ENCODE peak calls at places on chromosomes 12 and 14, in six cellular contexts. One of them, this sample, is unnamed.

GRCh38 chr14:30756594-30756993 is 117.8 kb upstream of the COCH start:
- DNase-seq in transverse colon: no peak
- DNase-seq in dorsolateral prefrontal cortex: no peak
- DNase-seq in skeletal muscle cell: no peak
- DNase-seq in CD8-positive, alpha-beta T cell: no peak
- DNase-seq in aorta: no peak
- DNase-seq in this sample: no peak

GRCh38 chr12:124231980-124232653 is 62.8 kb upstream of the RFLNA start:
- DNase-seq in aorta: no peak
- DNase-seq in transverse colon: peak
- DNase-seq in skeletal muscle cell: no peak
- DNase-seq in dorsolateral prefrontal cortex: no peak
- DNase-seq in CD8-positive, alpha-beta T cell: no peak
- DNase-seq in this sample: no peak

GRCh38 chr14:95993768-95994592 is 45.2 kb upstream of the C14orf132 start:
- DNase-seq in transverse colon: no peak
- DNase-seq in skeletal muscle cell: peak
- DNase-seq in CD8-positive, alpha-beta T cell: no peak
- DNase-seq in aorta: no peak
- DNase-seq in dorsolateral prefrontal cortex: no peak
- DNase-seq in this sample: no peak

GRCh38 chr14:40367717-40368116 is 935.5 kb upstream of the FBXO33 start:
- DNase-seq in transverse colon: no peak
- DNase-seq in dorsolateral prefrontal cortex: no peak
- DNase-seq in CD8-positive, alpha-beta T cell: no peak
- DNase-seq in skeletal muscle cell: no peak
- DNase-seq in aorta: no peak
- DNase-seq in this sample: no peak

GRCh38 chr14:92464716-92465115 is 48.9 kb upstream of the RIN3 start:
- DNase-seq in skeletal muscle cell: no peak
- DNase-seq in aorta: peak
- DNase-seq in dorsolateral prefrontal cortex: no peak
- DNase-seq in transverse colon: no peak
- DNase-seq in CD8-positive, alpha-beta T cell: no peak
- DNase-seq in this sample: no peak

GRCh38 chr14:68598621-68599447 is 194.0 kb downstream of the ZFP36L1 start:
- DNase-seq in aorta: peak
- DNase-seq in CD8-positive, alpha-beta T cell: no peak
- DNase-seq in transverse colon: peak
- DNase-seq in skeletal muscle cell: peak
- DNase-seq in dorsolateral prefrontal cortex: no peak
- DNase-seq in this sample: peak

GRCh38 chr14:63972323-63972932 is 119.6 kb downstream of the SYNE2 start:
- DNase-seq in aorta: no peak
- DNase-seq in dorsolateral prefrontal cortex: no peak
- DNase-seq in CD8-positive, alpha-beta T cell: no peak
- DNase-seq in skeletal muscle cell: no peak
- DNase-seq in transverse colon: no peak
- DNase-seq in this sample: no peak

GRCh38 chr14:102925646-102926045 is 3.2 kb downstream of the AMN start:
- DNase-seq in dorsolateral prefrontal cortex: no peak
- DNase-seq in CD8-positive, alpha-beta T cell: no peak
- DNase-seq in skeletal muscle cell: no peak
- DNase-seq in aorta: no peak
- DNase-seq in transverse colon: no peak
- DNase-seq in this sample: no peak

GRCh38 chr14:69629225-69630127 is 18.1 kb downstream of the SUSD6 start:
- DNase-seq in CD8-positive, alpha-beta T cell: no peak
- DNase-seq in aorta: no peak
- DNase-seq in skeletal muscle cell: no peak
- DNase-seq in transverse colon: no peak
- DNase-seq in dorsolateral prefrontal cortex: no peak
- DNase-seq in this sample: no peak

GRCh38 chr14:55585854-55586253 is 5.8 kb downstream of the KTN1 start:
- DNase-seq in transverse colon: no peak
- DNase-seq in aorta: no peak
- DNase-seq in skeletal muscle cell: no peak
- DNase-seq in CD8-positive, alpha-beta T cell: no peak
- DNase-seq in dorsolateral prefrontal cortex: no peak
- DNase-seq in this sample: no peak

GRCh38 chr12:118259079-118259478 is 113.6 kb downstream of the TAOK3 start:
- DNase-seq in CD8-positive, alpha-beta T cell: no peak
- DNase-seq in dorsolateral prefrontal cortex: no peak
- DNase-seq in transverse colon: no peak
- DNase-seq in skeletal muscle cell: no peak
- DNase-seq in aorta: no peak
- DNase-seq in this sample: no peak

GRCh38 chr14:105945891-105946290 is 419.5 kb downstream of the TMEM121 start:
- DNase-seq in CD8-positive, alpha-beta T cell: no peak
- DNase-seq in dorsolateral prefrontal cortex: no peak
- DNase-seq in aorta: no peak
- DNase-seq in skeletal muscle cell: no peak
- DNase-seq in transverse colon: no peak
- DNase-seq in this sample: no peak

GRCh38 chr14:99755629-99756603 is 37.3 kb upstream of the EML1 start:
- DNase-seq in aorta: peak
- DNase-seq in transverse colon: peak
- DNase-seq in dorsolateral prefrontal cortex: peak
- DNase-seq in CD8-positive, alpha-beta T cell: no peak
- DNase-seq in skeletal muscle cell: peak
- DNase-seq in this sample: peak

DNA sequence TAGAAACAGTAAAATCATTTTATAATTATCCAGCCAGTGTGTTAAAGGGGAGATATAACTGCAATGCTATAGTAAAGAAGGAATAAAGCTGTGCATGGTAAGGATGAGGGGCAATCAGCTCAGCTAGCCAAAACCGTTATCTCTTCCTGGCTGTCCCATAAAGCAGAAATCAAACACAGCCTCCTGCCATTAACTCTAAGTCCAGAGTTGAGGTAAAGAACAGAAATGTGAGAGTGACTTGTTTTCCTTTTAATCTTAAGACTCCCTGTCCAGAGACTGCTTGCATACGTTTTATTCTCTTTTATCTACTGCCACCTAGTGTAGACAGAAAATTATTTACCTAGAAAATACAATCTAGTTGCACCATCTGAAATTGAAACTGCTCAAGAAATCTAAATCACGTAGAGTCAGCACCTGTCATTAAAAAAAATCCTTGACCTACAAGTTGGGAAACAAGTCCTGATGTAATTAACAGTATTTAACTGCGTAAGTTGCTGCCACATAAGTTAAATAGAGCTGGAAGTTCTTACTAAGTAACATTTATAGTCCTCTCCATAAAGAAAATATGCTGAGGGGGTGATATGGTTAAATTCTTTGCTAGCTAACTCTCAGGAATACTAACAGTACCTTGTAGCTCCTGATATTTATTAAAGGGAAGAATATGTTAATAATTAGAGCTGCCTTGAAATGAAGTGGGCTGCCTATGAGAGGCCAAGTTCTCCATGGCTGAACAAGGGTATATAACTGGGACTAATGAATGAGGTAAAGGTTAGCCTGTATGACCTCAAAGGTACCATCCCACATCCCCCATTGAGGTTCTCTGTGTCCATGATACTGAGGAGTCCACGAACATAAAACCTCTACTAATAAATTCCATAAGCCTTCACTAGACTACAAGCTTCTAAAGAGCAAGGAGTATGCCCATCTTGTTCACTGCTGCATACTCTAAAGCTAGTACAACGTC is 62.7 kb downstream of the GALNT4 start:
- DNase-seq in transverse colon: no peak
- DNase-seq in dorsolateral prefrontal cortex: no peak
- DNase-seq in CD8-positive, alpha-beta T cell: no peak
- DNase-seq in aorta: no peak
- DNase-seq in skeletal muscle cell: no peak
- DNase-seq in this sample: no peak
- H3K4me3 ChIP-seq in transverse colon: no peak
- H3K4me3 ChIP-seq in dorsolateral prefrontal cortex: peak
- H3K4me3 ChIP-seq in CD8-positive, alpha-beta T cell: no peak
- H3K4me3 ChIP-seq in aorta: no peak
- H3K4me3 ChIP-seq in skeletal muscle cell: no peak
- H3K4me3 ChIP-seq in this sample: no peak

GRCh38 chr12:66164349-66164821 is 5.4 kb downstream of the TMBIM4 start:
- DNase-seq in CD8-positive, alpha-beta T cell: no peak
- DNase-seq in aorta: no peak
- DNase-seq in skeletal muscle cell: peak
- DNase-seq in dorsolateral prefrontal cortex: no peak
- DNase-seq in transverse colon: no peak
- DNase-seq in this sample: no peak
- H3K4me3 ChIP-seq in CD8-positive, alpha-beta T cell: no peak
- H3K4me3 ChIP-seq in aorta: no peak
- H3K4me3 ChIP-seq in skeletal muscle cell: no peak
- H3K4me3 ChIP-seq in dorsolateral prefrontal cortex: no peak
- H3K4me3 ChIP-seq in transverse colon: no peak
- H3K4me3 ChIP-seq in this sample: no peak

DNA sequence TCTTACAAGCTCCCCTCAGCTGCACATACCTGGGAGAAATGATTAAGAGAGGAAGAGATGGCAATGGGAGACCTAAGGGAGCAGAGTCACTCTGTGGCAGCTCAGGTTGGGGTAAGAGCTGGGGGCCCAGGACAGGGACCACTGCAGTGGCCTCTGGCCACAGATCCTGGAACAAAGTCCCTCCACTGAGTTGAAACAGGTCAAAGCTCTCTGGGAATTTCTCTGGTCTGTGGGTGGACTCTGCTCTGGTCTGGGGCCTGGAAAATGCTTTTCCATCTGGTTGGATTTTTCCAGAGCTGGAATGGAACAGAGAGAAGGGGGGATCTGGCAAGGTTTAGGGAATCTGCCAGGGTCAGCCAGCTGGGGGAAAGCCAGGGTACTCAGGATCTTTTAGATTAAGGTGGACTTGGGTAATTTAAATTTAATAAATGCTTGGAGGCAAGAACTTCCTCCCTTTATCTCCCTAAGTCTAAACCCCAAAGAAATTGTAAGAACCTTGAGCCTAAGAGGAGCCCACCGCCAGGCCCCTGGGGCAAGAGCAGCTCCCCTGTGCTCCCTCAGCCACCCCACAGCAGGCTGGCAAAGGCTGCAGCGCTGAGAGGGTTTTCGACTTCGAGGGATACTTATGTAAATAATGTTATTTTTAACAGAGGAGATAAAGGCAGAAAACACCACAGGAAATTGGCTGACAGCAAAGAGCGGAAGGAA is 3.7 kb downstream of the HOXC10 start:
- DNase-seq in dorsolateral prefrontal cortex: no peak
- DNase-seq in CD8-positive, alpha-beta T cell: no peak
- DNase-seq in aorta: no peak
- DNase-seq in transverse colon: no peak
- DNase-seq in skeletal muscle cell: no peak
- DNase-seq in this sample: no peak
- H3K4me3 ChIP-seq in dorsolateral prefrontal cortex: no peak
- H3K4me3 ChIP-seq in CD8-positive, alpha-beta T cell: no peak
- H3K4me3 ChIP-seq in aorta: no peak
- H3K4me3 ChIP-seq in transverse colon: no peak
- H3K4me3 ChIP-seq in skeletal muscle cell: peak
- H3K4me3 ChIP-seq in this sample: no peak

DNA sequence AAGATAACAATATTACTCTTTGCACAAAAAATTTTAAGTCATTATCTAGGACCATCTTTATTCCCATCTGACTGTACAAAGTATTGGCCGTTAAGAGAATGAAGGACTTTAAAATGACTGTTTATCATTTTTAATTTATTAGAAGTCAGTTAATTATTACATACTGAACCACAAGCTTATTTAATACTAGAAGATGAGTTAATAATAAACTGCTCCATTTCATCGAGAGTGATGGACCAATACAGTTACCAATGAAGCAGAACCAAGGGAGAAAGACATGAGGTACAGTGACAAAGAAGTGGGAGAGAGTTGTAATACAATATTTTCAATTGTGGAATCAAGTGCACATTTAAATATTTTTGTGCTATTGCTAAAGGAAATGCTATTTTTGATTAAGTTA is 83.3 kb downstream of the PTPRO start:
- DNase-seq in skeletal muscle cell: no peak
- DNase-seq in transverse colon: no peak
- DNase-seq in aorta: no peak
- DNase-seq in dorsolateral prefrontal cortex: no peak
- DNase-seq in CD8-positive, alpha-beta T cell: no peak
- DNase-seq in this sample: no peak
- H3K4me3 ChIP-seq in skeletal muscle cell: no peak
- H3K4me3 ChIP-seq in transverse colon: no peak
- H3K4me3 ChIP-seq in aorta: no peak
- H3K4me3 ChIP-seq in dorsolateral prefrontal cortex: no peak
- H3K4me3 ChIP-seq in CD8-positive, alpha-beta T cell: no peak
- H3K4me3 ChIP-seq in this sample: no peak

GRCh38 chr12:133203344-133204263 is 22.3 kb downstream of the ZNF268 start:
- DNase-seq in skeletal muscle cell: no peak
- DNase-seq in aorta: no peak
- DNase-seq in dorsolateral prefrontal cortex: no peak
- DNase-seq in transverse colon: no peak
- DNase-seq in CD8-positive, alpha-beta T cell: no peak
- DNase-seq in this sample: no peak
- H3K4me3 ChIP-seq in skeletal muscle cell: no peak
- H3K4me3 ChIP-seq in aorta: peak
- H3K4me3 ChIP-seq in dorsolateral prefrontal cortex: no peak
- H3K4me3 ChIP-seq in transverse colon: no peak
- H3K4me3 ChIP-seq in CD8-positive, alpha-beta T cell: peak
- H3K4me3 ChIP-seq in this sample: no peak

GRCh38 chr12:110534811-110535210 is 32.7 kb downstream of the RAD9B start:
- DNase-seq in CD8-positive, alpha-beta T cell: no peak
- DNase-seq in dorsolateral prefrontal cortex: no peak
- DNase-seq in transverse colon: no peak
- DNase-seq in aorta: no peak
- DNase-seq in skeletal muscle cell: no peak
- DNase-seq in this sample: no peak

GRCh38 chr12:110537605-110538409 is 35.7 kb downstream of the RAD9B start:
- DNase-seq in aorta: peak
- DNase-seq in skeletal muscle cell: no peak
- DNase-seq in CD8-positive, alpha-beta T cell: no peak
- DNase-seq in dorsolateral prefrontal cortex: no peak
- DNase-seq in transverse colon: peak
- DNase-seq in this sample: peak

GRCh38 chr12:110538869-110539622 is 36.9 kb downstream of the RAD9B start:
- DNase-seq in dorsolateral prefrontal cortex: no peak
- DNase-seq in transverse colon: peak
- DNase-seq in aorta: no peak
- DNase-seq in skeletal muscle cell: no peak
- DNase-seq in CD8-positive, alpha-beta T cell: no peak
- DNase-seq in this sample: no peak

GRCh38 chr12:110540048-110540447 is 37.9 kb downstream of the RAD9B start:
- DNase-seq in skeletal muscle cell: no peak
- DNase-seq in transverse colon: no peak
- DNase-seq in CD8-positive, alpha-beta T cell: no peak
- DNase-seq in aorta: no peak
- DNase-seq in dorsolateral prefrontal cortex: no peak
- DNase-seq in this sample: no peak

GRCh38 chr12:110536834-110537604 is 34.9 kb downstream of the RAD9B start:
- DNase-seq in dorsolateral prefrontal cortex: no peak
- DNase-seq in CD8-positive, alpha-beta T cell: no peak
- DNase-seq in skeletal muscle cell: no peak
- DNase-seq in aorta: no peak
- DNase-seq in transverse colon: no peak
- DNase-seq in this sample: no peak
- H3K4me3 ChIP-seq in dorsolateral prefrontal cortex: no peak
- H3K4me3 ChIP-seq in CD8-positive, alpha-beta T cell: no peak
- H3K4me3 ChIP-seq in skeletal muscle cell: no peak
- H3K4me3 ChIP-seq in aorta: no peak
- H3K4me3 ChIP-seq in transverse colon: no peak
- H3K4me3 ChIP-seq in this sample: no peak

GRCh38 chr14:74956000-74956279 is 543 bp upstream of the PGF start:
- DNase-seq in transverse colon: no peak
- DNase-seq in aorta: no peak
- DNase-seq in skeletal muscle cell: no peak
- DNase-seq in CD8-positive, alpha-beta T cell: no peak
- DNase-seq in dorsolateral prefrontal cortex: no peak
- DNase-seq in this sample: no peak
- H3K4me3 ChIP-seq in transverse colon: peak
- H3K4me3 ChIP-seq in aorta: no peak
- H3K4me3 ChIP-seq in skeletal muscle cell: peak
- H3K4me3 ChIP-seq in CD8-positive, alpha-beta T cell: no peak
- H3K4me3 ChIP-seq in dorsolateral prefrontal cortex: peak
- H3K4me3 ChIP-seq in this sample: peak